ENCODE peak calls at places on chromosomes 6 and 20, in ten cellular contexts. One of them, this sample, is unnamed.

GRCh38 chr6:43509142-43509983 is 783 bp downstream of the LRRC73 start:
- DNase-seq in NCI-H2029 treated with DMSO at 0.1 percent for 48 hours: no peak
- DNase-seq in astrocyte of the hippocampus: peak; percentile 32
- DNase-seq in body of pancreas: no peak
- DNase-seq in IMR-90: no peak
- DNase-seq in MM.1S: no peak
- DNase-seq in mesendoderm: no peak
- DNase-seq in stomach: no peak
- DNase-seq in OCI-LY7: no peak
- DNase-seq in Kasumi-1: no peak
- DNase-seq in this sample: no peak

GRCh38 chr6:47098570-47098993 is 56.5 kb upstream of the ADGRF1 start:
- DNase-seq in NCI-H2029 treated with DMSO at 0.1 percent for 48 hours: no peak
- DNase-seq in astrocyte of the hippocampus: no peak
- DNase-seq in body of pancreas: no peak
- DNase-seq in IMR-90: peak; percentile 45
- DNase-seq in MM.1S: no peak
- DNase-seq in mesendoderm: no peak
- DNase-seq in stomach: no peak
- DNase-seq in OCI-LY7: no peak
- DNase-seq in Kasumi-1: no peak
- DNase-seq in this sample: no peak

GRCh38 chr6:13355969-13356368 is 27.6 kb upstream of the TBC1D7 start:
- DNase-seq in NCI-H2029 treated with DMSO at 0.1 percent for 48 hours: no peak
- DNase-seq in astrocyte of the hippocampus: no peak
- DNase-seq in body of pancreas: no peak
- DNase-seq in IMR-90: peak; percentile 14
- DNase-seq in MM.1S: peak; percentile 93
- DNase-seq in mesendoderm: no peak
- DNase-seq in stomach: no peak
- DNase-seq in OCI-LY7: peak; percentile 96
- DNase-seq in Kasumi-1: no peak
- DNase-seq in this sample: no peak

GRCh38 chr20:50320910-50321796 is 130.5 kb downstream of the CEBPB start:
- DNase-seq in NCI-H2029 treated with DMSO at 0.1 percent for 48 hours: no peak
- DNase-seq in astrocyte of the hippocampus: peak; percentile 98
- DNase-seq in body of pancreas: peak; percentile 77
- DNase-seq in IMR-90: peak; percentile 97
- DNase-seq in MM.1S: no peak
- DNase-seq in mesendoderm: peak; percentile 94
- DNase-seq in stomach: peak; percentile 89
- DNase-seq in OCI-LY7: no peak
- DNase-seq in Kasumi-1: no peak
- DNase-seq in this sample: peak; percentile 92

GRCh38 chr6:128463942-128464341 is 56.5 kb downstream of the PTPRK start:
- DNase-seq in NCI-H2029 treated with DMSO at 0.1 percent for 48 hours: no peak
- DNase-seq in astrocyte of the hippocampus: peak; percentile 21
- DNase-seq in body of pancreas: no peak
- DNase-seq in IMR-90: peak; percentile 29
- DNase-seq in MM.1S: no peak
- DNase-seq in mesendoderm: no peak
- DNase-seq in stomach: no peak
- DNase-seq in OCI-LY7: no peak
- DNase-seq in Kasumi-1: no peak
- DNase-seq in this sample: no peak

GRCh38 chr6:21091411-21091810 is 502.1 kb upstream of the SOX4 start:
- DNase-seq in NCI-H2029 treated with DMSO at 0.1 percent for 48 hours: peak; percentile 74
- DNase-seq in astrocyte of the hippocampus: no peak
- DNase-seq in body of pancreas: no peak
- DNase-seq in IMR-90: no peak
- DNase-seq in MM.1S: no peak
- DNase-seq in mesendoderm: no peak
- DNase-seq in stomach: no peak
- DNase-seq in OCI-LY7: no peak
- DNase-seq in Kasumi-1: no peak
- DNase-seq in this sample: no peak

GRCh38 chr20:7355056-7355455 is 585.2 kb downstream of the HAO1 start:
- DNase-seq in NCI-H2029 treated with DMSO at 0.1 percent for 48 hours: no peak
- DNase-seq in astrocyte of the hippocampus: peak; percentile 7
- DNase-seq in body of pancreas: no peak
- DNase-seq in IMR-90: no peak
- DNase-seq in MM.1S: no peak
- DNase-seq in mesendoderm: no peak
- DNase-seq in stomach: no peak
- DNase-seq in OCI-LY7: no peak
- DNase-seq in Kasumi-1: no peak
- DNase-seq in this sample: no peak

GRCh38 chr6:34022873-34023255 is 123.0 kb downstream of the GRM4 start:
- DNase-seq in NCI-H2029 treated with DMSO at 0.1 percent for 48 hours: no peak
- DNase-seq in astrocyte of the hippocampus: no peak
- DNase-seq in body of pancreas: no peak
- DNase-seq in IMR-90: no peak
- DNase-seq in MM.1S: no peak
- DNase-seq in mesendoderm: no peak
- DNase-seq in stomach: no peak
- DNase-seq in OCI-LY7: no peak
- DNase-seq in Kasumi-1: no peak
- DNase-seq in this sample: no peak

GRCh38 chr6:38554700-38555413 is 84.9 kb downstream of the BTBD9 start:
- DNase-seq in NCI-H2029 treated with DMSO at 0.1 percent for 48 hours: no peak
- DNase-seq in astrocyte of the hippocampus: peak; percentile 64
- DNase-seq in body of pancreas: no peak
- DNase-seq in IMR-90: peak; percentile 72
- DNase-seq in MM.1S: no peak
- DNase-seq in mesendoderm: no peak
- DNase-seq in stomach: no peak
- DNase-seq in OCI-LY7: no peak
- DNase-seq in Kasumi-1: no peak
- DNase-seq in this sample: no peak

GRCh38 chr20:51938557-51939324 is 136.4 kb upstream of the SALL4 start:
- DNase-seq in NCI-H2029 treated with DMSO at 0.1 percent for 48 hours: no peak
- DNase-seq in astrocyte of the hippocampus: no peak
- DNase-seq in body of pancreas: no peak
- DNase-seq in IMR-90: peak; percentile 19
- DNase-seq in MM.1S: no peak
- DNase-seq in mesendoderm: no peak
- DNase-seq in stomach: no peak
- DNase-seq in OCI-LY7: no peak
- DNase-seq in Kasumi-1: no peak
- DNase-seq in this sample: no peak

GRCh38 chr6:166778776-166779175 is 151.7 kb upstream of the RPS6KA2 start:
- DNase-seq in NCI-H2029 treated with DMSO at 0.1 percent for 48 hours: no peak
- DNase-seq in astrocyte of the hippocampus: no peak
- DNase-seq in body of pancreas: no peak
- DNase-seq in IMR-90: no peak
- DNase-seq in MM.1S: no peak
- DNase-seq in mesendoderm: no peak
- DNase-seq in stomach: no peak
- DNase-seq in OCI-LY7: no peak
- DNase-seq in Kasumi-1: no peak
- DNase-seq in this sample: no peak

GRCh38 chr6:111445786-111446395 is 37.1 kb downstream of the REV3L start:
- DNase-seq in NCI-H2029 treated with DMSO at 0.1 percent for 48 hours: no peak
- DNase-seq in astrocyte of the hippocampus: no peak
- DNase-seq in body of pancreas: no peak
- DNase-seq in IMR-90: no peak
- DNase-seq in MM.1S: no peak
- DNase-seq in mesendoderm: no peak
- DNase-seq in stomach: no peak
- DNase-seq in OCI-LY7: no peak
- DNase-seq in Kasumi-1: peak; percentile 15
- DNase-seq in this sample: no peak

GRCh38 chr20:58463231-58463630 is 52.0 kb downstream of the APCDD1L start:
- DNase-seq in NCI-H2029 treated with DMSO at 0.1 percent for 48 hours: no peak
- DNase-seq in astrocyte of the hippocampus: no peak
- DNase-seq in body of pancreas: no peak
- DNase-seq in IMR-90: no peak
- DNase-seq in MM.1S: no peak
- DNase-seq in mesendoderm: no peak
- DNase-seq in stomach: no peak
- DNase-seq in OCI-LY7: no peak
- DNase-seq in Kasumi-1: peak; percentile 11
- DNase-seq in this sample: no peak

GRCh38 chr6:160027076-160027475 is 58.2 kb downstream of the IGF2R start:
- DNase-seq in NCI-H2029 treated with DMSO at 0.1 percent for 48 hours: no peak
- DNase-seq in astrocyte of the hippocampus: no peak
- DNase-seq in body of pancreas: no peak
- DNase-seq in IMR-90: no peak
- DNase-seq in MM.1S: no peak
- DNase-seq in mesendoderm: no peak
- DNase-seq in stomach: no peak
- DNase-seq in OCI-LY7: no peak
- DNase-seq in Kasumi-1: no peak
- DNase-seq in this sample: no peak

GRCh38 chr20:45266977-45267376 is 12.6 kb upstream of the SLPI start:
- DNase-seq in NCI-H2029 treated with DMSO at 0.1 percent for 48 hours: peak; percentile 22
- DNase-seq in astrocyte of the hippocampus: no peak
- DNase-seq in body of pancreas: no peak
- DNase-seq in IMR-90: no peak
- DNase-seq in MM.1S: no peak
- DNase-seq in mesendoderm: no peak
- DNase-seq in stomach: no peak
- DNase-seq in OCI-LY7: no peak
- DNase-seq in Kasumi-1: no peak
- DNase-seq in this sample: no peak

GRCh38 chr6:83615025-83615999 is 93.6 kb downstream of the SNAP91 start:
- DNase-seq in NCI-H2029 treated with DMSO at 0.1 percent for 48 hours: peak; percentile 14
- DNase-seq in astrocyte of the hippocampus: peak; percentile 48
- DNase-seq in body of pancreas: no peak
- DNase-seq in IMR-90: peak; percentile 37
- DNase-seq in MM.1S: peak; percentile 42
- DNase-seq in mesendoderm: peak; percentile 63
- DNase-seq in stomach: no peak
- DNase-seq in OCI-LY7: peak; percentile 49
- DNase-seq in Kasumi-1: peak; percentile 68
- DNase-seq in this sample: no peak

GRCh38 chr6:25953733-25954132 is 8.9 kb upstream of the TRIM38 start:
- DNase-seq in NCI-H2029 treated with DMSO at 0.1 percent for 48 hours: no peak
- DNase-seq in astrocyte of the hippocampus: no peak
- DNase-seq in body of pancreas: no peak
- DNase-seq in IMR-90: no peak
- DNase-seq in MM.1S: no peak
- DNase-seq in mesendoderm: no peak
- DNase-seq in stomach: no peak
- DNase-seq in OCI-LY7: no peak
- DNase-seq in Kasumi-1: no peak
- DNase-seq in this sample: no peak